ENCODE peak calls at places on chromosomes 7 and 10, in four cellular contexts. G is K562, Z is lower leg skin, F is prostate gland. H is an unnamed sample.

GRCh38 chr7:47088329-47089067 is 493.4 kb downstream of the TNS3 start:
- DNase-seq in G (peak), Z (peak), F (peak), H (peak)

GRCh38 chr10:117318909-117319308 is 56.3 kb downstream of the PDZD8 start:
- DNase-seq in G (no peak), Z (no peak), F (no peak), H (peak)

GRCh38 chr10:61765176-61766087 is 102.7 kb downstream of the CABCOCO1 start:
- DNase-seq in Z (no peak), G (peak), F (no peak), H (peak)

GRCh38 chr7:120272261-120272895 is 597 bp upstream of the KCND2 start:
- DNase-seq in G (peak), Z (no peak), F (no peak), H (peak)

GRCh38 chr10:127406018-127406550 is 143.0 kb upstream of the NPS start:
- DNase-seq in G (no peak), F (no peak), Z (no peak), H (no peak)

GRCh38 chr10:80579370-80579769 is 41.7 kb downstream of the SH2D4B start:
- DNase-seq in Z (no peak), F (no peak), G (no peak), H (no peak)

GRCh38 chr10:117718970-117719369 is 176.4 kb downstream of the EMX2 start:
- DNase-seq in Z (no peak), G (no peak), F (no peak), H (no peak)

GRCh38 chr10:2392145-2392812 is 655.0 kb upstream of the ADARB2 start:
- DNase-seq in G (no peak), Z (no peak), F (no peak), H (no peak)

GRCh38 chr7:98352621-98353020 is 48.3 kb downstream of the BAIAP2L1 start:
- DNase-seq in F (peak), G (no peak), Z (no peak), H (no peak)

GRCh38 chr10:29157321-29157720 is 131.5 kb upstream of the LYZL1 start:
- DNase-seq in F (no peak), Z (no peak), G (no peak), H (no peak)

GRCh38 chr7:133934262-133934973 is 192.7 kb upstream of the LRGUK start:
- DNase-seq in G (no peak), Z (no peak), F (no peak), H (no peak)

GRCh38 chr10:24834869-24835268 is 111.2 kb upstream of the ARHGAP21 start:
- DNase-seq in Z (no peak), G (no peak), F (no peak), H (no peak)

GRCh38 chr10:91683976-91684375 is 51.1 kb upstream of the PPP1R3C start:
- DNase-seq in G (no peak), Z (no peak), F (no peak), H (no peak)

GRCh38 chr7:149773446-149774236 is at the start of gene ZNF467:
- DNase-seq in Z (peak), G (peak), F (peak), H (peak)

GRCh38 chr7:135349746-135350145 is 116.1 kb downstream of the STRA8 start:
- DNase-seq in F (no peak), Z (no peak), G (no peak), H (no peak)

GRCh38 chr10:73643362-73643761 is 2.1 kb upstream of the MYOZ1 start:
- DNase-seq in Z (no peak), G (no peak), F (no peak), H (no peak)

GRCh38 chr10:101228682-101229274 is 485 bp downstream of the LBX1 start:
- DNase-seq in F (no peak), G (no peak), Z (no peak), H (no peak)

GRCh38 chr10:60646966-60647796 is 131.1 kb upstream of the CDK1 start:
- DNase-seq in F (peak), G (peak), Z (peak), H (peak)

GRCh38 chr7:150942591-150943452 is 35.3 kb downstream of the KCNH2 start:
- DNase-seq in G (no peak), F (no peak), Z (no peak), H (no peak)

GRCh38 chr10:77879710-77880109 is 46.8 kb downstream of the DLG5 start:
- DNase-seq in Z (no peak), G (no peak), F (no peak), H (no peak)

DNA sequence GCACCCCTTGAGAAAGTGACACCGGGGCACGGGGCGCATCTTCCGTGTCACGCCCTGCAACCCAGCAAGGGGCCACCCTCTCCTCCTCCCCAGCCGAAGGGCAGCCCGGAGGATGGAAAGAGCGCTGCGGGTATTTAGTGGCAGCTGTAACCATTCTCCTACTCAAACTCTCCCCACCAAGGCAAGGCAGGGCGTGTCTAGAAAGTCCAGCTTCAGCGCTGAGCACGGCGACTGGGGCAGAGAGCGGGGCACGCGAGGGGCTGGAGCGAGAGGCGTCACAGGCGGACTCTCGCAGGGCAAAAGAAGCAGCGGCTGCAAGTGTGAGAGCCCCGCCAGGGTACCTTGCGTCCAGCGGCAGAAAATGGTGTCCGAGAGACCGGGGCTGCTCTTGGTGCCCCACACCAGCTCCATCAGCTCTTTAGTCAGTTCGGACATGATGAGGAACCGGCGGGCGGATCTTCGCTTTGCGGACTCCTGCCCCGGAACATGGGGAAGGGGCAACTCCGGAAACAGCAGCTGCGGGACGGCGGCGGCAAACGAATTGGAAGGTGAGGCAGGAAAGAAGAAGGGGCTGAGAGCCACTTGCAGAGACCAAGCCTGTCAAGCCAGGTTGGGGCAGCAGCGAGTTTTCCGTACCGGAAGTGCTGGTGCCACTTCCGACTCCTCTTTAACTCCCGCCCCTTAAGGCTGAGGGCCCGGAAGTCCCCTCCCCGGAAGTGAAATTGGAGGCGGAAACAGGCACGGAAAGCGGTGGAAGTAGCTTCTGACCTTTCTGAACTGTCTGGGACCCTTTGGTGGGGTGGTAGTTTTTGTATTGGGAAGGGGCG is at the start of gene MINDY3:
- DNase-seq in G (peak), F (peak), Z (peak), H (peak)
- TF ChIP-seq POLR2A in G (peak), F (no peak), Z (no peak), H (peak)

GRCh38 chr7:130888017-130888371 is 154.0 kb upstream of the KLF14 start:
- DNase-seq in Z (no peak), G (no peak), F (no peak), H (no peak)

GRCh38 chr7:130888468-130888867 is 154.5 kb upstream of the KLF14 start:
- DNase-seq in G (no peak), Z (no peak), F (no peak), H (no peak)

GRCh38 chr7:130887182-130888016 is 153.4 kb upstream of the KLF14 start:
- DNase-seq in F (no peak), Z (no peak), G (no peak), H (no peak)

GRCh38 chr7:130884437-130885417 is 150.7 kb upstream of the KLF14 start:
- DNase-seq in Z (no peak), G (no peak), F (no peak), H (no peak)

GRCh38 chr7:130886438-130887135 is 152.6 kb upstream of the KLF14 start:
- DNase-seq in Z (no peak), G (no peak), F (no peak), H (no peak)
- TF ChIP-seq POLR2A in Z (no peak), G (no peak), F (no peak), H (no peak)

GRCh38 chr10:93535293-93535692 is 31.2 kb upstream of the FFAR4 start:
- DNase-seq in F (no peak), Z (no peak), G (no peak), H (no peak)
- TF ChIP-seq POLR2A in F (no peak), Z (no peak), G (no peak), H (no peak)

DNA sequence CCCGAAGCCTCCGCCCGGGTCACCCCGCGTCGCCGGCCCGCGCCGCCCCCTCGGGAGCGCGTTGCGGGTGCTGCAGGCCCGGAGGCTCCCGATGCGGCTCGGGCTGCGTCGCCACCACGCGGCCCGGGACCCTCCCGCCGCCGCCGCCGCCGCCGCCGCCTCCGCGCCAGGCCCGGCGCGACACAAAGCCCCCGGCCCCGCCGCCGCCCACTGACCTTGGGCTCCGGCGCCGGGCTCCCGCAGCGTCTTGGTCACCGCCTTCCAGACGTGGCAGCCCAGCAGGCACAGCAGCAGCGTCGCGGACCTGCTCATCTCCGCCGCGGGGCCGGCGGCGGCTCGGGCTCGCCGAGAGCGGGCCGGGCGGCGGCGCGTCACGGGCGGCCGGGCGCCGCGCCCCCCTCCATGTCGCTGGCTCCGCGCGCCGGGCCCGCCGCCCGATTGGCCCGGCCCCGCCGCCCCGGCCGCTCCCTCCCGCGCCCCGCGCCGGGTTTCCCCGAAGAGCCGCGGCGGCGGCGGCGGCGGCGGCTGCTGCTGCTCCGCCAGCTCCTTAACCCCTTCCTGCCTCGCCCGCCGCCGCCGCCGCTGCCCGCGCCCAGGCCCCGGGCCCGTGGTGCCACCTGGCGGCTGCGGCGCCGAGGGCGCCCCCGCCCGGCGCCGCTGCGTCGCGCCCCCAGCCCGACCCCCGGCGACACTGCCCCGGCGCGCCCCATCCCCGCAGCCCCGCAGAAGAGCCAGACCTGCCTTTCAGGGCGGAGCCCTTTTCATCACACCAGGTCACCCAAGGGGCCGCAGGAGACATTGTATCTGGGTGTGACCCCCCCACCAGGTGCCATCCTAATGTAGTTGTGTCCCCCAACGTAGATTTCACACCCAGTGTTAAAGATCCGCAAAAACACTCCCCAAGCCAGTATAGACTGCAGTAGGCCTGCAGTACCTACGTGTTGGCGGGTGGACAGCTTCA is at the start of gene FAM171A1:
- DNase-seq in F (peak), G (peak), Z (no peak), H (peak)
- TF ChIP-seq POLR2A in F (no peak), G (no peak), Z (no peak), H (no peak)

GRCh38 chr10:5862360-5862929 is 27.2 kb downstream of the ANKRD16 start:
- DNase-seq in F (no peak), G (no peak), Z (no peak), H (no peak)
- TF ChIP-seq POLR2A in F (no peak), G (no peak), Z (no peak), H (no peak)

DNA sequence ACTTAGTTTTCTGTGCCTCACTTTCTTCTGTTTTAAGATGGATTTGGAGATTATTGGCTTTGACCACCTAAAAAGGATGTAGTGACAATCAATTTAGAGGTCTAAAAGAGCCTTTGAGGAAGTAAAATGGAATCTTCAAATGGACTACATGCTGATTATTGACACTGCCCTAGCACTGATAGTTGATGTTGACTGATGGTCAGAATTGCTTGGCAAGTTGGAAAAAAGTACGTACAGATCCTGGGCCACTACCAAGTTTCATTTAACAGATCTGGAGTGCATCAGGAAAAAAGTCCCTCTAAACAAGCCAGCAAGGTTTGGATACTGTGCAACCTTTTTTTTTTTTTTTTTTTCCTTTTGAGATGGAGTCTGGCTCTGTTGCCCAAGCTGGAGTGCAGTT is 81.1 kb downstream of the TCF7L2 start:
- DNase-seq in F (no peak), Z (no peak), G (no peak), H (no peak)
- TF ChIP-seq POLR2A in F (no peak), Z (no peak), G (no peak), H (no peak)